ENCODE peak calls at places on chromosomes 6 and 20, in six cellular contexts. U is natural killer cell treated with Interleukin-12 subunit alpha and Interleukin-12 subunit beta and Interleukin-15 and Interleukin-18, amount 100 ng/mL, for 72 hours; G is GM04503; B is EL; A is left lung; T is M059J. C is an unnamed sample.

GRCh38 chr20:44488551-44488950 is 12.9 kb downstream of the TTPAL start:
- DNase-seq in G (no peak), U (no peak), T (no peak), A (no peak), B (no peak), C (no peak)

GRCh38 chr6:160426146-160426545 is 78.0 kb downstream of the SLC22A3 start:
- DNase-seq in T (peak; percentile 14), G (no peak), B (no peak), U (no peak), A (no peak), C (no peak)

GRCh38 chr20:33062105-33062629 is 8.5 kb downstream of the BPIFB3 start:
- DNase-seq in U (no peak), T (no peak), B (no peak), A (no peak), G (no peak), C (no peak)

GRCh38 chr20:62208061-62208804 is 11.8 kb downstream of the HRH3 start:
- DNase-seq in A (no peak), B (no peak), T (no peak), U (peak; percentile 49), G (no peak), C (no peak)

GRCh38 chr6:44100088-44100550 is 27.1 kb downstream of the MRPL14 start:
- DNase-seq in T (peak; percentile 57), A (no peak), U (no peak), G (no peak), B (peak; percentile 39), C (no peak)

GRCh38 chr6:139374357-139375238 is at the start of gene CITED2:
- DNase-seq in U (peak; percentile 94), G (peak; percentile 81), B (peak; percentile 95), A (peak; percentile 94), T (peak; percentile 95), C (peak; percentile 93)

GRCh38 chr20:24490598-24490997 is 21.2 kb downstream of the SYNDIG1 start:
- DNase-seq in G (no peak), T (no peak), B (no peak), A (no peak), U (no peak), C (no peak)

GRCh38 chr20:3407426-3408250 is at the start of gene DNAAF9:
- DNase-seq in A (peak; percentile 83), U (peak; percentile 73), B (peak; percentile 91), T (peak; percentile 90), G (no peak), C (peak; percentile 72)

GRCh38 chr6:42197574-42198362 is 3.0 kb upstream of the GUCA1B start:
- DNase-seq in U (no peak), A (no peak), G (peak; percentile 54), B (peak; percentile 88), T (peak; percentile 80), C (peak; percentile 70)

GRCh38 chr6:42984924-42985475 is 630 bp downstream of the PPP2R5D start:
- DNase-seq in U (no peak), B (peak; percentile 24), G (no peak), A (peak; percentile 38), T (no peak), C (no peak)

GRCh38 chr6:38997128-38997761 is 51.3 kb upstream of the GLP1R start:
- DNase-seq in U (no peak), T (peak; percentile 9), G (no peak), A (no peak), B (peak; percentile 21), C (no peak)

GRCh38 chr6:89853068-89853467 is 23.4 kb downstream of the CASP8AP2 start:
- DNase-seq in T (no peak), G (peak; percentile 23), A (no peak), B (peak; percentile 64), U (no peak), C (no peak)

GRCh38 chr6:8195040-8195713 is 92.8 kb upstream of the EEF1E1 start:
- DNase-seq in G (no peak), B (no peak), A (no peak), U (no peak), T (no peak), C (no peak)

GRCh38 chr6:33678246-33678931 is 33.1 kb downstream of the UQCC2 start:
- DNase-seq in A (no peak), U (no peak), G (no peak), B (no peak), T (no peak), C (no peak)

GRCh38 chr6:163956571-163957407 is 542.3 kb downstream of the QKI start:
- DNase-seq in U (peak; percentile 85), T (peak; percentile 80), A (peak; percentile 81), G (peak; percentile 44), B (peak; percentile 92), C (peak; percentile 62)

GRCh38 chr20:63101781-63102719 is 95.3 kb upstream of the BHLHE23 start:
- DNase-seq in U (peak; percentile 65), G (no peak), A (peak; percentile 34), B (peak; percentile 43), T (peak; percentile 25), C (peak; percentile 24)

GRCh38 chr6:3331498-3331897 is 72.8 kb downstream of the PSMG4 start:
- DNase-seq in T (no peak), G (no peak), A (no peak), B (no peak), U (no peak), C (no peak)

C was measured in uterus.